ENCODE peak calls at places on chromosomes 12 and 14, in four cellular contexts. X is pancreas, V is retinal pigment epithelial cell, K is GM06990. A is an unnamed sample.

GRCh38 chr12:89156862-89157262 is 195.4 kb downstream of the DUSP6 start:
- DNase-seq in V (no peak), X (no peak), K (no peak), A (no peak)

GRCh38 chr12:6866920-6867406 is 368 bp upstream of the TPI1 start:
- DNase-seq in K (no peak), V (no peak), X (peak; percentile 37), A (no peak)

GRCh38 chr12:8996682-8997405 is 7.5 kb downstream of the KLRG1 start:
- DNase-seq in V (no peak), X (no peak), K (peak; percentile 68), A (peak; percentile 88)

GRCh38 chr14:33362934-33363333 is 424.3 kb downstream of the NPAS3 start:
- DNase-seq in V (no peak), X (no peak), K (no peak), A (no peak)

GRCh38 chr12:131024026-131024425 is 70.3 kb downstream of the ADGRD1 start:
- DNase-seq in V (no peak), X (no peak), K (no peak), A (no peak)

GRCh38 chr12:43294147-43294546 is 257.9 kb downstream of the ADAMTS20 start:
- DNase-seq in K (no peak), X (no peak), V (no peak), A (no peak)

GRCh38 chr12:74412607-74413230 is 124.9 kb upstream of the ATXN7L3B start:
- DNase-seq in K (peak; percentile 10), V (no peak), X (no peak), A (peak; percentile 9)

GRCh38 chr12:1083888-1084262 is 92.9 kb downstream of the ERC1 start:
- DNase-seq in X (peak; percentile 54), K (no peak), V (peak; percentile 51), A (peak; percentile 21)

GRCh38 chr12:124453419-124454351 is 113.7 kb downstream of the NCOR2 start:
- DNase-seq in V (no peak), X (peak; percentile 27), K (peak; percentile 84), A (peak; percentile 92)

GRCh38 chr12:121812320-121812871 is 8.6 kb downstream of the SETD1B start:
- DNase-seq in V (no peak), X (peak; percentile 81), K (no peak), A (peak; percentile 48)

GRCh38 chr14:82501554-82501953 is 967.9 kb upstream of the SEL1L start:
- DNase-seq in X (no peak), V (no peak), K (no peak), A (no peak)

GRCh38 chr12:95004610-95005009 is 1.1 kb upstream of the NDUFA12 start:
- DNase-seq in X (no peak), V (no peak), K (no peak), A (no peak)

GRCh38 chr12:53286448-53286847 is 8.9 kb upstream of the PFDN5 start:
- DNase-seq in V (no peak), X (no peak), K (no peak), A (no peak)

GRCh38 chr12:99253068-99253467 is 394.5 kb upstream of the GARIN6 start:
- DNase-seq in K (no peak), X (no peak), V (no peak), A (peak; percentile 37)

GRCh38 chr14:96143906-96144305 is 60.7 kb upstream of the BDKRB2 start:
- DNase-seq in K (no peak), V (no peak), X (no peak), A (no peak)

A was measured in GM12865.